ENCODE peak calls at places on chromosomes 4 and X, in seven cellular contexts. W is hepatocyte, B is HepG2, S is thoracic aorta, N is tibial nerve, X is BJ, T is mammary epithelial cell. Q is an unnamed sample.
A peak's percentile ranks its signal among the peaks of the same experiment; 100 is the strongest.

GRCh38 chr4:108114503-108114902 is 54.2 kb downstream of the LEF1 start:
- DNase-seq in S (no peak), N (no peak), W (peak; percentile 24), B (no peak), T (no peak), X (no peak), Q (no peak)

GRCh38 chrX:128728943-128729342 is 676.7 kb upstream of the ACTRT1 start:
- DNase-seq in N (no peak), B (no peak), T (no peak), S (no peak), X (no peak), W (no peak), Q (no peak)

GRCh38 chr4:142356797-142357196 is 489.3 kb downstream of the INPP4B start:
- DNase-seq in W (no peak), B (no peak), X (no peak), T (no peak), S (no peak), N (no peak), Q (no peak)

GRCh38 chr4:20159516-20159915 is 92.2 kb upstream of the SLIT2 start:
- DNase-seq in N (no peak), T (no peak), X (no peak), S (no peak), B (no peak), W (no peak), Q (no peak)

GRCh38 chr4:39658756-39659155 is 20.1 kb upstream of the SMIM14 start:
- DNase-seq in W (no peak), S (no peak), X (no peak), T (no peak), B (no peak), N (no peak), Q (peak; percentile 41)

GRCh38 chr4:169902658-169903345 is 123.4 kb downstream of the MFAP3L start:
- DNase-seq in B (peak; percentile 18), S (no peak), N (no peak), X (no peak), T (no peak), W (no peak), Q (no peak)

GRCh38 chr4:127732623-127733199 is 2.5 kb downstream of the SLC25A31 start:
- DNase-seq in T (peak; percentile 27), B (peak; percentile 35), X (no peak), S (no peak), W (peak; percentile 32), N (peak; percentile 15), Q (peak; percentile 68)

GRCh38 chr4:37802068-37802666 is 24.3 kb upstream of the PGM2 start:
- DNase-seq in S (no peak), W (peak; percentile 86), N (no peak), T (peak; percentile 69), X (no peak), B (peak; percentile 78), Q (peak; percentile 67)

GRCh38 chrX:150018931-150019331 is 80.6 kb upstream of the EOLA2 start:
- DNase-seq in T (no peak), B (peak; percentile 15), X (no peak), N (no peak), W (no peak), S (no peak), Q (peak; percentile 3)

GRCh38 chr4:40333921-40334352 is 1.2 kb upstream of the CHRNA9 start:
- DNase-seq in B (no peak), N (no peak), S (no peak), W (peak; percentile 36), X (peak; percentile 46), T (peak; percentile 60), Q (peak; percentile 83)

GRCh38 chrX:9515973-9516538 is 51.2 kb downstream of the TBL1X start:
- DNase-seq in T (no peak), W (no peak), S (no peak), X (no peak), N (no peak), B (no peak), Q (no peak)

GRCh38 chr4:42420120-42420519 is 22.8 kb downstream of the SHISA3 start:
- DNase-seq in T (no peak), X (no peak), N (no peak), S (no peak), B (no peak), W (no peak), Q (peak; percentile 59)

GRCh38 chrX:82528525-82528924 is 979.6 kb upstream of the POU3F4 start:
- DNase-seq in S (no peak), B (no peak), T (no peak), X (no peak), W (no peak), N (no peak), Q (no peak)

GRCh38 chr4:74016068-74016467 is 17.6 kb upstream of the CXCL5 start:
- DNase-seq in X (no peak), S (no peak), W (no peak), T (peak; percentile 78), N (no peak), B (no peak), Q (peak; percentile 36)

GRCh38 chr4:85867281-85867680 is 392.3 kb downstream of the ARHGAP24 start:
- DNase-seq in X (peak; percentile 28), T (no peak), S (no peak), N (no peak), W (no peak), B (no peak), Q (peak; percentile 41)

GRCh38 chr4:83013420-83013867 is 2.8 kb upstream of the LIN54 start:
- DNase-seq in B (no peak), S (no peak), N (no peak), W (no peak), T (no peak), X (no peak), Q (no peak)

GRCh38 chr4:20037745-20038144 is 214.0 kb upstream of the SLIT2 start:
- DNase-seq in S (no peak), B (no peak), X (no peak), N (no peak), W (no peak), T (no peak), Q (peak; percentile 6)

GRCh38 chr4:141645611-141646340 is 9.4 kb downstream of the IL15 start:
- DNase-seq in N (no peak), W (no peak), S (no peak), X (peak; percentile 47), B (no peak), T (peak; percentile 81), Q (peak; percentile 33)

GRCh38 chr4:56424697-56425514 is 10.5 kb downstream of the PPAT start:
- DNase-seq in N (peak; percentile 74), T (no peak), S (no peak), B (no peak), X (no peak), W (peak; percentile 54), Q (peak; percentile 63)

GRCh38 chrX:39477438-39478120 is 620.2 kb downstream of the BCOR start:
- DNase-seq in W (peak; percentile 62), S (no peak), N (no peak), B (no peak), X (no peak), T (no peak), Q (peak; percentile 38)

GRCh38 chr4:152591361-152591760 is 55.5 kb upstream of the FBXW7 start:
- DNase-seq in W (peak; percentile 65), T (peak; percentile 42), X (no peak), B (no peak), N (peak; percentile 21), S (no peak), Q (peak; percentile 61)

GRCh38 chr4:184097240-184097619 is 120.4 kb downstream of the ENPP6 start:
- DNase-seq in N (peak; percentile 47), W (no peak), S (no peak), T (peak; percentile 25), B (no peak), X (no peak), Q (no peak)

DNA sequence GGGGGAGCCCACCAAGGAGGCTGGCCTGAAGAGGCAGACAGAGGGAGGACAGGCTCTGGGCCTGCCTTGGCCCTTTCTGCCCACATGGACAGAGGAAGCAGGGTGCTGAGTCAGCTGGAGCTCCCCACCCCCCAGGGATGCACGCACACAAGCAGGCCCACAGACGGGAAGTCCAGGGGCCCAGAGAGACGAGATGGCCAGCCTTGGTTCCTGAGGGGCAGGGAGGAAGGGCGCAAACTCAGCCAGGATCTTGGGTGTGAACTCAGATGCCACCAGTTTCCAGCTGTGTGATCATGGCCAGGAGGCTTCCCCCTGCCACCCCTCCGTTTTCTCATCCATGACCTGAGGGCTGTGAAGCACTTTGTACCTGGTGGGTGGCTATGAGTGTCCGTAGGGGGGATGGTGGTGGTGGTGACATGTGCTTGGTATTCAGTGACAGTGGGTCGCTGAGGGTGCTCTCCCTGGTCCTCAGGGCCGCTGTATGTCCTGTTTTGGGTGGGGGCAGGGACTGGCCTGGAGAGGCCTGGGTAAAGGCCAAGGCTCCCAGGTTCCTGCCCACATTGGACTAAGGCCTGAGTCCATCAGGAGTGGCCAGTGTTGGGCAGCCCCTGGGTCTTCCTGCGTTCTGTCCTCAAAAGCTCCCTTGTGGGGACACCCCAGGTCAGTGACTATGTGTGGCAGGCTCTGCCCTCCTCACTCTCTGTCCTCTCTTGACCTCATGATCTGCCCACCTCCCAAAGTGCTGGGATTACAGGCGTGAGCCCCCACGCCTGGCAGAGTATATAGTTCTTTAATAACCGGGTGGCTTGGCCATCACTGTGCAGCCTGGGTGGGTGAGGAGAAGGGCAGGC is 2.0 kb downstream of the SH3BP2 start:
- DNase-seq in X (no peak), T (no peak), B (no peak), N (peak; percentile 52), W (peak; percentile 68), S (no peak), Q (peak; percentile 82)
- H3K4me3 ChIP-seq in X (peak overlapping the region; percentile 75), T (no peak overlapping the region), B (no peak overlapping the region), N (peak overlapping the region; percentile 75), W (no peak overlapping the region), S (peak overlapping the region; percentile 86), Q (peak overlapping the region; percentile 75)

GRCh38 chrX:53354669-53355068 is 67.8 kb downstream of the SMC1A start:
- DNase-seq in W (no peak), X (no peak), T (no peak), S (no peak), N (no peak), B (no peak), Q (peak; percentile 10)
- TF ChIP-seq CTCF in W (no peak), X (no peak), T (peak; percentile 14), S (no peak), N (no peak), B (no peak), Q (peak; percentile 28)

GRCh38 chr4:175641053-175641452 is 171.0 kb downstream of the GPM6A start:
- DNase-seq in S (no peak), W (no peak), X (no peak), B (no peak), N (no peak), T (no peak), Q (no peak)

GRCh38 chr4:175651701-175652100 is 160.4 kb downstream of the GPM6A start:
- DNase-seq in B (no peak), X (no peak), S (no peak), W (no peak), N (no peak), T (no peak), Q (no peak)

GRCh38 chr4:175646802-175647201 is 165.3 kb downstream of the GPM6A start:
- DNase-seq in B (no peak), W (no peak), T (no peak), S (no peak), N (no peak), X (no peak), Q (no peak)
- H3K4me3 ChIP-seq in B (no peak overlapping the region), W (no peak overlapping the region), T (no peak overlapping the region), S (no peak overlapping the region), N (no peak overlapping the region), X (no peak overlapping the region), Q (no peak overlapping the region)

DNA sequence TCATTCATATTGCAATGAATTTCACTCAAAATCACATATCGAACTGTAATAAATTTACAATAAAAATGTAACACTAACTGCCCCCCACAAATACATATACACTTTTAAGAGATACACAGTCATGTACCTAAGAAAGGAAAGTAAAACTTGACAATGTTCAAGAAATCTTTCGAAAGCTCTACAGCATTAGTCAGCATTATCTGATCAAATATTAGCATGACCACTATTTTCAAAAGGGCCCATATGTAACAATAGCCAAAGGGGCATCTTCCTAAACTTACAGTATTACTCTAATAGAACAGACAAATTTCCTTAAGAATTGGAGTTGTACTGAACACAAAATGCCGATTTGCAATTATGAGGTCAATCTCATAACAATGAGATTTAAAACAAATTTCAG is 51.8 kb downstream of the STX18 start:
- DNase-seq in T (no peak), N (no peak), W (no peak), X (no peak), S (no peak), B (no peak), Q (peak; percentile 38)
- TF ChIP-seq CTCF in T (no peak), N (no peak), W (no peak), X (no peak), S (no peak), B (no peak), Q (no peak)